ENCODE peak calls at places on chromosomes 4 and X, in four cellular contexts. S is T47D, J is OCI-LY7, X is T-helper 1 cell. D is an unnamed sample.

GRCh38 chrX:100381613-100382012 is 28.5 kb downstream of the PCDH19 start:
- DNase-seq in S (no peak), J (no peak), X (no peak), D (no peak)

GRCh38 chr4:180314972-180315371 is 1928.2 kb upstream of the TENM3 start:
- DNase-seq in S (no peak), J (no peak), X (no peak), D (no peak)

GRCh38 chr4:72505314-72505744 is 63.7 kb downstream of the ADAMTS3 start:
- DNase-seq in S (peak; percentile 68), J (peak; percentile 37), X (no peak), D (peak; percentile 28)

GRCh38 chr4:81565137-81565870 is 93.6 kb upstream of the RASGEF1B start:
- DNase-seq in S (no peak), J (peak; percentile 37), X (no peak), D (no peak)

GRCh38 chrX:150405576-150405975 is 42.5 kb downstream of the MAMLD1 start:
- DNase-seq in S (peak; percentile 8), J (no peak), X (no peak), D (peak; percentile 8)

GRCh38 chrX:37786666-37787337 is 6.9 kb downstream of the CYBB start:
- DNase-seq in S (no peak), J (peak; percentile 74), X (no peak), D (no peak)

GRCh38 chrX:48781705-48782104 is 4.7 kb upstream of the GATA1 start:
- DNase-seq in S (no peak), J (no peak), X (no peak), D (no peak)

GRCh38 chr4:80111276-80111675 is 38.2 kb upstream of the ANTXR2 start:
- DNase-seq in S (no peak), J (no peak), X (no peak), D (no peak)

GRCh38 chrX:14420876-14421275 is 108.5 kb upstream of the GLRA2 start:
- DNase-seq in S (no peak), J (no peak), X (no peak), D (no peak)

GRCh38 chrX:34918856-34919255 is 23.7 kb upstream of the FAM47B start:
- DNase-seq in S (peak; percentile 60), J (no peak), X (no peak), D (peak; percentile 2)

GRCh38 chr4:35250771-35251170 is 993.5 kb downstream of the ARAP2 start:
- DNase-seq in S (no peak), J (no peak), X (no peak), D (no peak)

GRCh38 chr4:15659768-15660394 is 4.7 kb upstream of the FBXL5 start:
- DNase-seq in S (no peak), J (no peak), X (no peak), D (no peak)

GRCh38 chr4:124632439-124632838 is 80.1 kb downstream of the ANKRD50 start:
- DNase-seq in S (no peak), J (no peak), X (no peak), D (no peak)

GRCh38 chr4:176883681-176884418 is 91.1 kb upstream of the VEGFC start:
- DNase-seq in S (no peak), J (no peak), X (no peak), D (no peak)